ENCODE peak calls at places on chromosomes 3 and 15, in four cellular contexts. P is transverse colon, N is GM12891, M is endothelial cell of umbilical vein. K is an unnamed sample.

GRCh38 chr3:77084511-77084910 is 44.6 kb downstream of the ROBO2 start:
- DNase-seq in N (no peak), P (no peak), M (no peak), K (no peak)

GRCh38 chr3:197407526-197407925 is 109.1 kb upstream of the DLG1 start:
- DNase-seq in P (no peak), M (no peak), N (no peak), K (no peak)

GRCh38 chr3:57179580-57180410 is 14.6 kb upstream of the IL17RD start:
- DNase-seq in M (peak), P (no peak), N (no peak), K (no peak)

GRCh38 chr3:183149915-183150825 is 12.4 kb downstream of the LAMP3 start:
- DNase-seq in M (no peak), P (no peak), N (no peak), K (no peak)

GRCh38 chr3:150059241-150059640 is 88.5 kb upstream of the PFN2 start:
- DNase-seq in P (no peak), M (no peak), N (no peak), K (no peak)

GRCh38 chr3:138114988-138115971 is at the start of gene DZIP1L:
- DNase-seq in M (peak), N (peak), P (peak), K (peak)

GRCh38 chr3:184693011-184693975 is 18.6 kb downstream of the MAGEF1 start:
- DNase-seq in M (peak), P (no peak), N (no peak), K (no peak)

GRCh38 chr3:57796261-57796660 is 40.2 kb downstream of the SLMAP start:
- DNase-seq in M (no peak), P (no peak), N (no peak), K (no peak)

GRCh38 chr3:87206070-87206469 is 21.0 kb upstream of the CHMP2B start:
- DNase-seq in M (peak), N (no peak), P (no peak), K (no peak)

GRCh38 chr3:100936931-100937330 is 56.3 kb downstream of the ABI3BP start:
- DNase-seq in N (no peak), P (no peak), M (no peak), K (no peak)

GRCh38 chr3:129039271-129040038 is 21.1 kb upstream of the GP9 start:
- DNase-seq in P (peak), M (no peak), N (no peak), K (no peak)

GRCh38 chr3:64563776-64564175 is 124.0 kb downstream of the ADAMTS9 start:
- DNase-seq in P (no peak), M (no peak), N (no peak), K (no peak)

GRCh38 chr3:131544557-131544956 is 41.8 kb upstream of the MRPL3 start:
- DNase-seq in N (no peak), P (no peak), M (no peak), K (no peak)

GRCh38 chr3:105759442-105760078 is 109.3 kb downstream of the CBLB start:
- DNase-seq in M (no peak), N (no peak), P (no peak), K (no peak)

GRCh38 chr3:16884748-16885587 is at the start of gene PLCL2:
- DNase-seq in N (peak), P (peak), M (peak), K (peak)

GRCh38 chr3:48915296-48915695 is 3.3 kb upstream of the ARIH2 start:
- DNase-seq in P (no peak), N (no peak), M (no peak), K (no peak)

GRCh38 chr3:48919215-48920138 is 835 bp downstream of the ARIH2 start:
- DNase-seq in N (peak), M (peak), P (peak), K (peak)

GRCh38 chr3:48918388-48919214 is at the start of gene ARIH2:
- DNase-seq in P (peak), N (peak), M (peak), K (peak)
- TF ChIP-seq POLR2A in P (peak), N (peak), M (peak), K (peak)

DNA sequence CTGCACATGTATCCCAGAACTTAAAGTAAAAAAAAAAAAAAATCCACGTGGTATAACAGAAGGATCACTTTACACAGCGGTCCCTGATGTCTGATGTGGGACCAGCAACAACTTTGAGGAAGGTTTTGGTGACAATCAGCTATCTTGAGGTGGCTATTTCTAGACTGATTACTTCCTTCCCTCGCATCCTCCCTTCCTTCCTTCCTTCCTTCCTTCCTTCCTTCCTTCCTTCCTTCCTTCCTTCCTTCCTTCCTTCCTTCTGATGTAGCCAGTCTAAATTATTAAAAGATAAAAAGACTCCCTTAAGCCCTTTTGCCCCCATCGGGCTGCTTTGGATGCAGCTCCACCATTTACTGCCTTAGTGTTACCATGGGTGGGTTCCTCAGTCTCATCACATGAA is 14.9 kb downstream of the SORD start:
- DNase-seq in N (no peak), M (no peak), P (no peak), K (no peak)
- TF ChIP-seq POLR2AphosphoS5 in N (no peak), M (no peak), P (no peak), K (no peak)

DNA sequence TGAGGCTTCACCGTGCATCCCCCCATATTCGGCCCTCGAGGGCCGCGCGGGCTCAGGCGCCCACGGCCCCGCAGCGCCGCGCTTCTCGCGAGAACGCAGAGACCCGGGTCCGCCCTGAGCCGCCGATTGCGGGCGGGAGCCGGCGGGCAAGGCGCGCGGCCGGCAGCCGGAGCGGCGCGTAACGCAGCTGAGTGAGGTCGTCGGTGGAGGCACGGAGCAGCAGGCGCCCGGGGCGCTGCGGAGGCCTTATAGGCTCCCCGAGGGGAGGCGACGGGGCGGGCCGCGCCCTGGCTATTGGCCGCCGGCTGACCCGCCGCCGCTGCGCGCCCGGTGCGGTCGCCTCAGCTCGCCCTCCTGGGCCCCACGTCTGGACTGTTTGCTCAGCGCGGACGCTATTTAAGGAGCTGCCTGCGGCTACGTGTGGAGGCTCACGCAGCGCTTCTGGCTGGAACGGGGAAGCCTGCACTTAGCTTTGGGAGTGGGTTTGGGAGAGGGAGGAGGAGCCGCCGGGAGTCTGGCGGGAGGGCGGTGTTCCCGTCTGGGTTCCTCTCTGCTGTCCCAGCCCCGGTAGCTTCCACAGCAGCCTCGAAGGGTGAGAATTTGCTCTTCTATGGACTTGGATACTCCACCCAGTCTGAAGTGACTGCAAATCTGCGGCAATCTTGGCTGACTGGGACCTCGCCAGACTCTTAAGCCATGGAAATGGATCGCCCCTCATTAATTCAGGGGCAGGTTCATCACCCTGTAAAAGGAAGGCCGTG is at the start of gene PLOD2:
- DNase-seq in N (peak), P (peak), M (peak), K (peak)
- TF ChIP-seq POLR2A in N (no peak), P (peak), M (peak), K (no peak)

DNA sequence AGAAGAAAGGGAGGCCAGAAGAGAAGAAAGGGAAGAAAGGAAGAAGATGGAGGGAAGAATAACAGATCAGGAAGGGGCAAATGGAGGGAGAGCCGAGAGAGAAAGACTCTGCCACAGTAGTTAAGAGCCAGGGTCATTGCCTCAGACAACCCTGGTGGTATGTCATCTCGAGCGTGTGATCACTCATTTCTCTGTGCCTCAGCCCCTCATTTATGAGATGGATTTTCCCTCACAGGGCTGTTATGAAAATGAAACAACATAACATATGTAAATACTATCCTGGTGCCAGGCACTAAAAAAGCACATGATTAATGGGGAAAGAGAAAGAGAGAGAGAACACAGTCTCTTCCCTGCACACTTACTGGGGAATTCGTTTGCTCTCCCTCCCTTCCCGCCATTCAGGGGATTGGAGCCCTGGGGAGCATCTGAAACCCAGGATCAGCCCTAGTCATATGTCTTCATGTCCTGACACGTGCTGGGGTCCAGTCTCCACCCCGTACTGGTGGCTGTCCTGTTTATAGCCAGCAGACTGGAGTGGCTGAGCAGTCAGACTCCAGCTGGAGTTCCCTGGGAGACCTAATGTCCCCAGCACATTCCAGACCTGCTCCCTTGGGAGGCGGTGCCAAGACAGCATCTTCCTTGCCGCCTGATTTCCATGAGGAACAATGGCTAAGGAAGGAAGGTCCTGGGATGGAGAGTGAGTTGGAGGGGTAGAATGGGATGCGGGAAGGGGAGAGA is 14.7 kb upstream of the AMOTL2 start:
- DNase-seq in P (no peak), M (no peak), N (no peak), K (no peak)
- TF ChIP-seq POLR2AphosphoS5 in P (no peak), M (no peak), N (no peak), K (no peak)

GRCh38 chr3:167728631-167729335 is 5.9 kb downstream of the PDCD10 start:
- DNase-seq in M (no peak), P (no peak), N (no peak), K (no peak)
- TF ChIP-seq POLR2A in M (no peak), P (no peak), N (no peak), K (no peak)

GRCh38 chr3:12194669-12195161 is 36.0 kb upstream of the TIMP4 start:
- DNase-seq in N (no peak), M (no peak), P (peak), K (no peak)
- TF ChIP-seq POLR2AphosphoS5 in N (no peak), M (no peak), P (peak), K (no peak)

GRCh38 chr15:34367128-34368081 is at the start of gene LPCAT4:
- DNase-seq in N (peak), M (peak), P (peak), K (peak)
- TF ChIP-seq POLR2A in N (peak), M (peak), P (peak), K (peak)

DNA sequence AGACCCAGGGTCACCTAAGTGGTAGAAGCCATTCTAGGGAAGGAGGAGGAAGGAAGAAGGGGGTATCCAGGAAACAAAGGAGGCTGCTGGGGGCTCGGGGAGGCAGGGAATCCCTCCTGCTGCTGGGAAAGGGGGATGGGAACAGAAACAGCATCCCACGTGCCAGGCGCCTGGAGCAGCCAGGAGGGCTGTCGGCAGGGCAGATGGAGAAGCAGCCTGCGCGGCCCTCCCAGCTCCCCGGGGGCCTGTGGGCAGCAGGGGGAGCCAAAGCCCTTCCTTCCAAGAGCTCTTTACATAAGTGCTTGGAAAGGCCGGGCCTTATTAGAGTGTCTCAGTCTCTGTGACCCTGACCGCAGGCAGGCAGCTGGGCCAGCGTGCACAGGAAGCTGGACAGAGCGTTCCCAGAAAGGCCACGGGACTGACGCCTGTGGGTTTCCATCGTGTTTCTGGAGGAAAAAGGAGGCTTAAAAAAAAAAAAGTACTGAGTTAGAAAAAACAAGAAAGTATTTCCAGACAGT is 24.8 kb downstream of the LOXL1 start:
- DNase-seq in M (peak), N (peak), P (peak), K (peak)
- TF ChIP-seq POLR2AphosphoS5 in M (peak), N (no peak), P (peak), K (no peak)

GRCh38 chr3:167733961-167734497 is 663 bp downstream of the PDCD10 start:
- DNase-seq in P (no peak), M (no peak), N (no peak), K (no peak)
- TF ChIP-seq POLR2A in P (no peak), M (no peak), N (no peak), K (no peak)

K was measured in GM12892.